ENCODE peak calls at places on chromosomes 3 and 15, in four cellular contexts. A, D, X and G are unnamed samples.

GRCh38 chr3:52454938-52455282 is 494 bp upstream of the NISCH start:
- DNase-seq in A (no peak), D (no peak), X (no peak), G (no peak)

GRCh38 chr3:51955175-51955892 is at the start of gene GPR62:
- DNase-seq in A (no peak), D (no peak), X (no peak), G (peak; percentile 73)

GRCh38 chr3:8069471-8069870 is 432.2 kb upstream of the LMCD1 start:
- DNase-seq in D (no peak), X (no peak), A (no peak), G (no peak)

GRCh38 chr3:183252973-183253363 is at the start of gene B3GNT5:
- DNase-seq in X (peak; percentile 26), D (peak; percentile 57), A (no peak), G (no peak)

GRCh38 chr3:72234394-72234793 is 449.4 kb upstream of the PROK2 start:
- DNase-seq in X (no peak), D (no peak), A (no peak), G (no peak)

GRCh38 chr15:57751177-57751800 is 44.8 kb downstream of the POLR2M start:
- DNase-seq in A (no peak), X (peak; percentile 48), D (no peak), G (no peak)

GRCh38 chr15:73142802-73143762 is 90.8 kb downstream of the NEO1 start:
- DNase-seq in A (no peak), D (no peak), X (no peak), G (no peak)

GRCh38 chr3:123112232-123112631 is 45.4 kb downstream of the PDIA5 start:
- DNase-seq in D (no peak), X (no peak), A (no peak), G (no peak)

GRCh38 chr3:15359677-15360397 is 27.5 kb upstream of the SH3BP5 start:
- DNase-seq in X (peak; percentile 25), A (no peak), D (no peak), G (no peak)

GRCh38 chr3:180802837-180803236 is 109.6 kb upstream of the FXR1 start:
- DNase-seq in D (no peak), X (peak; percentile 34), A (no peak), G (no peak)

GRCh38 chr3:143306419-143306818 is 186.8 kb downstream of the CHST2 start:
- DNase-seq in A (no peak), X (peak; percentile 41), D (no peak), G (no peak)

GRCh38 chr15:33292718-33293307 is 18.0 kb upstream of the RYR3 start:
- DNase-seq in A (peak; percentile 14), X (peak; percentile 63), D (peak; percentile 45), G (no peak)

GRCh38 chr3:140242818-140243276 is 307.9 kb downstream of the CLSTN2 start:
- DNase-seq in D (no peak), A (no peak), X (peak; percentile 66), G (peak; percentile 42)

GRCh38 chr15:96270581-96271172 is 59.8 kb upstream of the NR2F2 start:
- DNase-seq in A (no peak), D (no peak), X (peak; percentile 88), G (no peak)

GRCh38 chr3:128879991-128880390 is 571 bp downstream of the ACAD9 start:
- DNase-seq in D (no peak), X (no peak), A (no peak), G (no peak)

GRCh38 chr3:123444023-123444422 is 4.9 kb downstream of the ADCY5 start:
- DNase-seq in A (no peak), X (peak; percentile 22), D (no peak), G (peak; percentile 80)

GRCh38 chr3:129614927-129615363 is 8.5 kb upstream of the PLXND1 start:
- DNase-seq in X (no peak), D (no peak), A (no peak), G (no peak)

GRCh38 chr3:110868106-110868505 is 203.5 kb upstream of the NECTIN3 start:
- DNase-seq in X (no peak), D (no peak), A (no peak), G (no peak)

GRCh38 chr3:61134532-61134931 is 116.7 kb downstream of the FHIT start:
- DNase-seq in A (no peak), X (no peak), D (no peak), G (no peak)